ENCODE peak calls at places on chromosomes 3 and 15, in six cellular contexts. One of them, this sample, is unnamed.

GRCh38 chr3:53806182-53807116 is 39.8 kb downstream of the CHDH start:
- DNase-seq in astrocyte of the spinal cord: peak
- DNase-seq in colonic mucosa: peak
- DNase-seq in PC-9: no peak
- DNase-seq in ovary: no peak
- DNase-seq in cardiac muscle cell: no peak
- DNase-seq in this sample: no peak

GRCh38 chr15:70165811-70166284 is 68.1 kb upstream of the TLE3 start:
- DNase-seq in astrocyte of the spinal cord: no peak
- DNase-seq in colonic mucosa: no peak
- DNase-seq in PC-9: no peak
- DNase-seq in ovary: no peak
- DNase-seq in cardiac muscle cell: no peak
- DNase-seq in this sample: no peak

GRCh38 chr15:63029701-63030100 is 12.8 kb upstream of the TPM1 start:
- DNase-seq in astrocyte of the spinal cord: no peak
- DNase-seq in colonic mucosa: no peak
- DNase-seq in PC-9: no peak
- DNase-seq in ovary: no peak
- DNase-seq in cardiac muscle cell: no peak
- DNase-seq in this sample: no peak

GRCh38 chr15:71080705-71081104 is 34.6 kb upstream of the THSD4 start:
- DNase-seq in astrocyte of the spinal cord: peak
- DNase-seq in colonic mucosa: no peak
- DNase-seq in PC-9: no peak
- DNase-seq in ovary: no peak
- DNase-seq in cardiac muscle cell: no peak
- DNase-seq in this sample: no peak

GRCh38 chr3:189324538-189325138 is 152.9 kb downstream of the TPRG1 start:
- DNase-seq in astrocyte of the spinal cord: peak
- DNase-seq in colonic mucosa: peak
- DNase-seq in PC-9: peak
- DNase-seq in ovary: no peak
- DNase-seq in cardiac muscle cell: no peak
- DNase-seq in this sample: no peak

GRCh38 chr3:76949462-76949861 is 90.4 kb upstream of the ROBO2 start:
- DNase-seq in astrocyte of the spinal cord: no peak
- DNase-seq in colonic mucosa: no peak
- DNase-seq in PC-9: no peak
- DNase-seq in ovary: no peak
- DNase-seq in cardiac muscle cell: no peak
- DNase-seq in this sample: no peak

GRCh38 chr3:155313916-155314315 is 20.4 kb upstream of the STRIT1 start:
- DNase-seq in astrocyte of the spinal cord: no peak
- DNase-seq in colonic mucosa: no peak
- DNase-seq in PC-9: no peak
- DNase-seq in ovary: no peak
- DNase-seq in cardiac muscle cell: no peak
- DNase-seq in this sample: no peak

GRCh38 chr15:32098033-32098432 is 67.7 kb downstream of the CHRNA7 start:
- DNase-seq in astrocyte of the spinal cord: no peak
- DNase-seq in colonic mucosa: peak
- DNase-seq in PC-9: no peak
- DNase-seq in ovary: no peak
- DNase-seq in cardiac muscle cell: no peak
- DNase-seq in this sample: peak

GRCh38 chr3:4524423-4524769 is 31.2 kb downstream of the ITPR1 start:
- DNase-seq in astrocyte of the spinal cord: no peak
- DNase-seq in colonic mucosa: no peak
- DNase-seq in PC-9: peak
- DNase-seq in ovary: no peak
- DNase-seq in cardiac muscle cell: no peak
- DNase-seq in this sample: no peak

GRCh38 chr3:129651316-129652202 is 45.1 kb upstream of the PLXND1 start:
- DNase-seq in astrocyte of the spinal cord: peak
- DNase-seq in colonic mucosa: no peak
- DNase-seq in PC-9: peak
- DNase-seq in ovary: peak
- DNase-seq in cardiac muscle cell: no peak
- DNase-seq in this sample: no peak

GRCh38 chr15:101458908-101459578 is 30.5 kb downstream of the PCSK6 start:
- DNase-seq in astrocyte of the spinal cord: no peak
- DNase-seq in colonic mucosa: no peak
- DNase-seq in PC-9: no peak
- DNase-seq in ovary: no peak
- DNase-seq in cardiac muscle cell: no peak
- DNase-seq in this sample: peak

GRCh38 chr15:76996076-76996525 is 1.2 kb downstream of the PSTPIP1 start:
- DNase-seq in astrocyte of the spinal cord: no peak
- DNase-seq in colonic mucosa: no peak
- DNase-seq in PC-9: no peak
- DNase-seq in ovary: no peak
- DNase-seq in cardiac muscle cell: no peak
- DNase-seq in this sample: no peak

GRCh38 chr3:188037965-188038581 is 115.9 kb upstream of the LPP start:
- DNase-seq in astrocyte of the spinal cord: peak
- DNase-seq in colonic mucosa: peak
- DNase-seq in PC-9: peak
- DNase-seq in ovary: no peak
- DNase-seq in cardiac muscle cell: no peak
- DNase-seq in this sample: no peak

DNA sequence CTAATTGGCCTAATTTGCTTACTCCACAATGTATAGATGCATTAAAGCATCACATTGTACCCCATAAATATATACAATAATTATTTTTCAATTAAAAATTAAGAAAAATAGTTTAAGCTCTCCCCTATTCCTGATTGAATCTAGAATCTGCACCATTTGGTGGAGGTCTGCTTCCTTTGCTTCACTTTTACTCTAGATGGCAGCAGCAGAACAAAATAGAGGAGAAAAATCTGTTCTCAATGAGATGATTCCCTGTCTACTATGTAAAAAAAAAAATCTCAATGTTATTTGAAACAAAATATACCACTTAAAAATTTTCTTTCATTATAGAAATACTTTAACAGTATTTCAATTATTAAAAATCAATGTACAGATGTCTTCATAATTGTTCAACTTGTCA is 109.6 kb upstream of the FXR1 start:
- DNase-seq in astrocyte of the spinal cord: peak
- DNase-seq in colonic mucosa: no peak
- DNase-seq in PC-9: no peak
- DNase-seq in ovary: no peak
- DNase-seq in cardiac muscle cell: peak
- DNase-seq in this sample: no peak
- TF ChIP-seq CTCF in astrocyte of the spinal cord: peak
- TF ChIP-seq CTCF in colonic mucosa: no peak
- TF ChIP-seq CTCF in PC-9: peak
- TF ChIP-seq CTCF in ovary: peak
- TF ChIP-seq CTCF in cardiac muscle cell: peak
- TF ChIP-seq CTCF in this sample: no peak

DNA sequence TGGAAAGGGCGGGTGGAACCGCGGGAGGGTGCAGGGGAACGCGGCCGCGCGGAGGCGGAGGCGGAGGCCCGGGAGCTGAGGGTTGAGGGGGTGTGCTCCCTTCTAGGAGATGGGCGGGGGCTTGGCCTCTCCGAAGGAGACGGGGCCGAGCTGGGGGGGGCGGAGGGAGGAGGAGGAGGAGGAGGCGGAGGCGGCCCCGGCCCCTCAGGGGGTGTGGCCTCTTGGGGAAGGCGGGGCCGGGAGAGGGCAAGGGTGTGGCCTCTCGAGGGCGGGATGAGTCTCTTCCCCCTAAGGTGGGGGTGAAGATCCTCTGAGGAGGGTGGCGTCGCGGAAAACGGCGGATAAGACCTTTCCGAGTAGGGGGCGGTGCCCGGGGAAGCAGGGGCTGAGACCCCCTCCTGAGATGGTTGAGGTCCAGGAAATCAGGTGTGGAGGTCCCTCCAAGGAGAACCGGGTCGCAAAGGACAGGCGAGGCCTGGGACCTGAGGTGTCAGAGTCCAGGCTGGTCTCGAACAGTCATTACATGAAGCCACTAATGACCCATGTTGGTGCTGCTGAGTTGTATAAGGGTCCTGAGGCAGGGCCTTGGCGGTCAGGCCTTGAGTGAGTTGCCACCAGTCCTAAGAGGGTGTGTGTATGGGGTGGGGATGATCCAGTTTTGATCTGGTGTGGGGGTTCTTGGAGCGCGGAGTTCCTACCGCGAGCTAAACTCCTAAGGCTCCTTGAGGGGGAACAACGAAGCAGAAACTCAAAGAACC is 759 bp downstream of the WDR6 start:
- DNase-seq in astrocyte of the spinal cord: peak
- DNase-seq in colonic mucosa: peak
- DNase-seq in PC-9: peak
- DNase-seq in ovary: peak
- DNase-seq in cardiac muscle cell: peak
- DNase-seq in this sample: peak
- TF ChIP-seq CTCF in astrocyte of the spinal cord: no peak
- TF ChIP-seq CTCF in colonic mucosa: no peak
- TF ChIP-seq CTCF in PC-9: no peak
- TF ChIP-seq CTCF in ovary: no peak
- TF ChIP-seq CTCF in cardiac muscle cell: no peak
- TF ChIP-seq CTCF in this sample: no peak

GRCh38 chr3:127748754-127749327 is 73.5 kb downstream of the MGLL start:
- DNase-seq in astrocyte of the spinal cord: no peak
- DNase-seq in colonic mucosa: no peak
- DNase-seq in PC-9: no peak
- DNase-seq in ovary: no peak
- DNase-seq in cardiac muscle cell: no peak
- DNase-seq in this sample: no peak

GRCh38 chr3:127751163-127751621 is 71.1 kb downstream of the MGLL start:
- DNase-seq in astrocyte of the spinal cord: no peak
- DNase-seq in colonic mucosa: no peak
- DNase-seq in PC-9: peak
- DNase-seq in ovary: no peak
- DNase-seq in cardiac muscle cell: no peak
- DNase-seq in this sample: no peak

GRCh38 chr3:127749361-127749760 is 73.0 kb downstream of the MGLL start:
- DNase-seq in astrocyte of the spinal cord: no peak
- DNase-seq in colonic mucosa: no peak
- DNase-seq in PC-9: no peak
- DNase-seq in ovary: no peak
- DNase-seq in cardiac muscle cell: no peak
- DNase-seq in this sample: no peak

GRCh38 chr3:127750226-127751031 is 71.9 kb downstream of the MGLL start:
- DNase-seq in astrocyte of the spinal cord: peak
- DNase-seq in colonic mucosa: no peak
- DNase-seq in PC-9: no peak
- DNase-seq in ovary: no peak
- DNase-seq in cardiac muscle cell: no peak
- DNase-seq in this sample: no peak

DNA sequence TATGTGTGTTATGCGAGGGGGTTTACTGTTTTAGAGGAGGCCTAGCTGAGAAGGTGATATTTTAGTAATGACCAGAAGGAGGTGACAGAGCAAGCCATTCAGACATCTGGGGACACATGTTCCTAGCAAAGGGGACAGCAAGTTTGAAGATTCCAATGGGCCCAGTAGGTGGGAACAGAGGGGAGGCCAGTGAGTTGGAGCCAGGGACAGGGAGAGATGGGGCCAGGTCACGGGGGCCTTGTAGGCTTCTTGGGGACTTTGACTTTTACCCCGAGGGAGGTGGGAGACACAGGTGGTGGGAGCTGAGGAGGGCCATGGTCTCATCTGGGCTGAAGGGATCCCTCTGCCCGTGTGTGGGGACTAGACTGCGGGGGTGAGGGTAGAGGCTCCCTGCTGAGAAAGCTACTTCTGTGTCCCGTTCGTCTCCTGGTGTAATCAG is 72.5 kb downstream of the MGLL start:
- DNase-seq in astrocyte of the spinal cord: no peak
- DNase-seq in colonic mucosa: no peak
- DNase-seq in PC-9: no peak
- DNase-seq in ovary: no peak
- DNase-seq in cardiac muscle cell: no peak
- DNase-seq in this sample: no peak
- TF ChIP-seq CTCF in astrocyte of the spinal cord: no peak
- TF ChIP-seq CTCF in colonic mucosa: no peak
- TF ChIP-seq CTCF in PC-9: no peak
- TF ChIP-seq CTCF in ovary: no peak
- TF ChIP-seq CTCF in cardiac muscle cell: no peak
- TF ChIP-seq CTCF in this sample: no peak

DNA sequence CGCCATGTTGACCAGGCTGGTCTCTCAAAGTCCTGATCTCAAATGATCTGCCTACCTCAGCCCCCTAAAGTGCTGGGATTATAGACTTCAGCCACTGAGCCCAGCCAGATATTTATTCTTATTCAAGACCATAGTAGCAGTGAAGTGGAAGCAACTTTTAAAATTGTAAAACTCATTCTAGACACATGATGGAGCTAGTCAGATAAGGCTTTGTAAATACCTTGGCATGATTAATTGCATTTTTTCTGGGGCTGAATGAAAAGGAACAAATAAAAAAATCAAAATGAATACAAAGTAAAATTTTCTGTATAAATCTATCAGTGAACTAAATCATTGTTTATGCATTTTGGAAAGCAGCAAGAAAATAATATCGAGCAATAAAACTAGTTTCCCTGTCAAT is 4.1 kb upstream of the MYO1E start:
- DNase-seq in astrocyte of the spinal cord: no peak
- DNase-seq in colonic mucosa: no peak
- DNase-seq in PC-9: no peak
- DNase-seq in ovary: no peak
- DNase-seq in cardiac muscle cell: no peak
- DNase-seq in this sample: no peak
- TF ChIP-seq CTCF in astrocyte of the spinal cord: peak
- TF ChIP-seq CTCF in colonic mucosa: no peak
- TF ChIP-seq CTCF in PC-9: peak
- TF ChIP-seq CTCF in ovary: no peak
- TF ChIP-seq CTCF in cardiac muscle cell: no peak
- TF ChIP-seq CTCF in this sample: no peak

This sample was measured in endothelial cell.